ENCODE peak calls at places on chromosomes 2 and 18, in five cellular contexts. Z, N, H, R and L are unnamed samples.

GRCh38 chr2:223563462-223563861 is 38.7 kb downstream of the SCG2 start:
- DNase-seq in Z (peak), N (peak), H (no peak), R (no peak), L (no peak)

GRCh38 chr2:113098532-113098931 is 28.9 kb upstream of the IL1RN start:
- DNase-seq in Z (no peak), N (no peak), H (no peak), R (no peak), L (no peak)

GRCh38 chr2:238946586-238947242 is 98.8 kb downstream of the TWIST2 start:
- DNase-seq in Z (no peak), N (no peak), H (peak), R (no peak), L (no peak)

GRCh38 chr2:170436077-170436943 is 258.4 kb downstream of the MYO3B start:
- DNase-seq in Z (no peak), N (no peak), H (no peak), R (no peak), L (no peak)

GRCh38 chr2:42925742-42926437 is 133.5 kb upstream of the HAAO start:
- DNase-seq in Z (no peak), N (peak), H (no peak), R (no peak), L (no peak)

GRCh38 chr2:193502363-193503035 is 1307.8 kb upstream of the TMEFF2 start:
- DNase-seq in Z (peak), N (no peak), H (peak), R (no peak), L (peak)

GRCh38 chr2:118807668-118808428 is 39.6 kb downstream of the EN1 start:
- DNase-seq in Z (no peak), N (no peak), H (no peak), R (no peak), L (peak)

GRCh38 chr2:32235315-32235714 is 29.4 kb downstream of the NLRC4 start:
- DNase-seq in Z (no peak), N (no peak), H (no peak), R (no peak), L (no peak)

GRCh38 chr2:128468186-128468585 is 149.5 kb upstream of the HS6ST1 start:
- DNase-seq in Z (no peak), N (no peak), H (no peak), R (no peak), L (no peak)

GRCh38 chr18:8106603-8107002 is 502.6 kb upstream of the RAB12 start:
- DNase-seq in Z (no peak), N (no peak), H (no peak), R (no peak), L (no peak)

GRCh38 chr18:58865714-58866113 is 1.0 kb downstream of the ZNF532 start:
- DNase-seq in Z (no peak), N (no peak), H (no peak), R (no peak), L (no peak)

GRCh38 chr2:134148843-134149472 is 104.9 kb upstream of the MGAT5 start:
- DNase-seq in Z (no peak), N (no peak), H (no peak), R (no peak), L (no peak)

GRCh38 chr2:231212329-231212845 is 14.0 kb downstream of the ARMC9 start:
- DNase-seq in Z (no peak), N (no peak), H (no peak), R (no peak), L (no peak)

GRCh38 chr18:22283397-22283796 is 114.0 kb downstream of the GATA6 start:
- DNase-seq in Z (no peak), N (no peak), H (no peak), R (no peak), L (no peak)

GRCh38 chr2:47662547-47662946 is 120.4 kb upstream of the MSH6 start:
- DNase-seq in Z (no peak), N (no peak), H (no peak), R (no peak), L (no peak)

GRCh38 chr2:28626891-28627421 is 124.7 kb upstream of the PPP1CB start:
- DNase-seq in Z (no peak), N (no peak), H (no peak), R (no peak), L (no peak)

GRCh38 chr2:230777681-230778080 is 65.0 kb downstream of the CAB39 start:
- DNase-seq in Z (no peak), N (no peak), H (no peak), R (no peak), L (no peak)

GRCh38 chr2:100235098-100235497 is 87.2 kb downstream of the LONRF2 start:
- DNase-seq in Z (no peak), N (no peak), H (no peak), R (no peak), L (peak)

GRCh38 chr2:144288428-144288827 is 231.5 kb downstream of the ZEB2 start:
- DNase-seq in Z (no peak), N (no peak), H (no peak), R (no peak), L (no peak)

GRCh38 chr18:48922801-48923730 is 27.7 kb downstream of the SMAD7 start:
- DNase-seq in Z (peak), N (no peak), H (no peak), R (no peak), L (peak)

GRCh38 chr2:128319773-128320608 is 1.3 kb upstream of the HS6ST1 start:
- DNase-seq in Z (no peak), N (no peak), H (peak), R (no peak), L (no peak)

GRCh38 chr2:163670929-163671328 is 64.9 kb downstream of the FIGN start:
- DNase-seq in Z (no peak), N (no peak), H (no peak), R (no peak), L (no peak)

GRCh38 chr2:206597716-206598218 is 44.5 kb upstream of the FAM237A start:
- DNase-seq in Z (no peak), N (no peak), H (no peak), R (no peak), L (no peak)

GRCh38 chr18:489244-490023 is 11.1 kb downstream of the COLEC12 start:
- DNase-seq in Z (no peak), N (no peak), H (no peak), R (no peak), L (no peak)

GRCh38 chr18:11470941-11471340 is 138.5 kb upstream of the SLC35G4 start:
- DNase-seq in Z (no peak), N (no peak), H (no peak), R (no peak), L (no peak)
- TF ChIP-seq ATF2 in Z (no peak), N (no peak), H (no peak), R (no peak), L (no peak)

DNA sequence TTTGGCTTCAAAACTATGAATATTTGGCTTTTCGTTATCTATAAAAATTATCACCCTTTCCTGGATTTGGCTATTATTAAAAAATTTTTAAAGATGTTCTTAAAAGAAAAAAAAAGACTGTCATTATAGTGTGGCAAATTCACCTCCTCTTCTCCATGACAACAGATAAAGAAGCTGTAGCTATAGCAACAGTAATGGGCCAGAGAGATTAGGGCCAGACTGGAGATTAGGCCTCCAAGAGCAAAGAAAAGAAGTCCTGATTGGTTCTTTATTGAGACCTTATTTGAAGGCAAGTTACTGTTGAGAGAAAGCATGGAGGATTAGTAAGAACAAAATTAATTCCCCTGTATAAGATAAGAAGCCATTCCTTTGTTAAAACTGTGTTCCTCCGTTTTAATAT is 812.5 kb downstream of the DCC start:
- DNase-seq in Z (no peak), N (no peak), H (no peak), R (no peak), L (no peak)
- TF ChIP-seq ATF2 in Z (no peak), N (no peak), H (no peak), R (no peak), L (no peak)

DNA sequence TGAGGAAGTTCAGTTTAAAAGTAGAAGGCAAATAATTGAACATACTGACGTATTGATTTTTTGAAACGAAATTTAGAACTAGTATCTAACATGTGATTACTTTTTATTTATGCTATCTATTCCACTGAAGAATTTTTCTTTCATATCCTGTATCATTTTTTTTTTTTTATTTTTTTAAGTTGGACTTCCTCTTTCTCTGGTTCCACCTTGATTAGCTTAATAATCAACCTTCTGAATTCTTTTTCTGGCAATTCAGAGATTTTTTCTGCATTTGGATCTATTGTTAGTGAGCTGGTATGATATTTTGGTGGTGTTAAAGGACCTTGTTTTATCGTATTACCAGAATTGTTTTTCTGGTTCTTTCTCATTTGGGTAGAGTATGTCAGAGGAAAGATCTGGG is 411.2 kb downstream of the SOX11 start:
- DNase-seq in Z (no peak), N (no peak), H (no peak), R (no peak), L (no peak)
- TF ChIP-seq ATF2 in Z (no peak), N (no peak), H (no peak), R (no peak), L (no peak)

GRCh38 chr2:138476186-138476585 is 25.4 kb upstream of the SPOPL start:
- DNase-seq in Z (no peak), N (no peak), H (no peak), R (no peak), L (no peak)
- TF ChIP-seq ATF2 in Z (no peak), N (no peak), H (no peak), R (no peak), L (no peak)

DNA sequence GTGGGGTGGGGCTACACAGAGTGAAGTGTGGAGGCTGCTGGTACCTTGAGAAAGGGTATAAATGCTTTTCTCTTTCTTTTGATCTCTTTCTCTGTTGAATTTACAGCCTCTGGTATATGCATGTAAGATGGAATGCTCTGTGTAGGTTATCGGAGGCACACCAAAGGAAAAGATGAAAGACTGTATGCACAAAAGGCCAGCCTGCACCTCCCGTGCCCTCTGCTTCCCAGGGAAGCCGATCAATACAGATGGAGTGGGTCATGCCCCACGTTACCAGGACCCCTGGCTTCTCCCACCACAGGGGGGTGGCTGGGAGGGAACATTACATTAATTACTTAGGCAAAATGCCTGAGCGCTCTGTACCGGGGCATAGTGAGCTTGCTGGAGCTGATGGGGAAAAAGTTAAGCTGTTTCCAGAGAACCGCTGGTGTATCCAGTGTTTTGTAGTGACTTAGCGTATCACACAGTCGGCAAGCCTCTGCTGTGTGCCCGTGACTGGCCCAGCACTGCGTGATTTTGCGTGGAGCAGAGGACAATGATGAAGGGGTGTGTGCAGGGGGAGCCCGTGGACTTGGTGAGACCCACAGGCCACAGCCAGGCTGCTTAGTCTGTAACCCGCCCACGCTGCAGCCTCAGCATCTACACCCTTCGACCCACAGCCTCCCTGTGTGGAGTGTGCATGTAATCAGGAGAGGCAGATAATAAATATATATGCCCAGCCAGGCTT is 8.0 kb downstream of the ALLC start:
- DNase-seq in Z (no peak), N (peak), H (peak), R (no peak), L (no peak)
- TF ChIP-seq ATF2 in Z (no peak), N (no peak), H (no peak), R (no peak), L (no peak)

GRCh38 chr2:20673686-20674308 is 6.9 kb downstream of the GDF7 start:
- DNase-seq in Z (no peak), N (no peak), H (no peak), R (no peak), L (no peak)

GRCh38 chr2:20671036-20671735 is 4.2 kb downstream of the GDF7 start:
- DNase-seq in Z (no peak), N (no peak), H (peak), R (no peak), L (no peak)

GRCh38 chr2:20670315-20671035 is 3.5 kb downstream of the GDF7 start:
- DNase-seq in Z (no peak), N (no peak), H (peak), R (no peak), L (peak)

GRCh38 chr2:20671736-20672080 is 4.8 kb downstream of the GDF7 start:
- DNase-seq in Z (no peak), N (no peak), H (no peak), R (no peak), L (no peak)

DNA sequence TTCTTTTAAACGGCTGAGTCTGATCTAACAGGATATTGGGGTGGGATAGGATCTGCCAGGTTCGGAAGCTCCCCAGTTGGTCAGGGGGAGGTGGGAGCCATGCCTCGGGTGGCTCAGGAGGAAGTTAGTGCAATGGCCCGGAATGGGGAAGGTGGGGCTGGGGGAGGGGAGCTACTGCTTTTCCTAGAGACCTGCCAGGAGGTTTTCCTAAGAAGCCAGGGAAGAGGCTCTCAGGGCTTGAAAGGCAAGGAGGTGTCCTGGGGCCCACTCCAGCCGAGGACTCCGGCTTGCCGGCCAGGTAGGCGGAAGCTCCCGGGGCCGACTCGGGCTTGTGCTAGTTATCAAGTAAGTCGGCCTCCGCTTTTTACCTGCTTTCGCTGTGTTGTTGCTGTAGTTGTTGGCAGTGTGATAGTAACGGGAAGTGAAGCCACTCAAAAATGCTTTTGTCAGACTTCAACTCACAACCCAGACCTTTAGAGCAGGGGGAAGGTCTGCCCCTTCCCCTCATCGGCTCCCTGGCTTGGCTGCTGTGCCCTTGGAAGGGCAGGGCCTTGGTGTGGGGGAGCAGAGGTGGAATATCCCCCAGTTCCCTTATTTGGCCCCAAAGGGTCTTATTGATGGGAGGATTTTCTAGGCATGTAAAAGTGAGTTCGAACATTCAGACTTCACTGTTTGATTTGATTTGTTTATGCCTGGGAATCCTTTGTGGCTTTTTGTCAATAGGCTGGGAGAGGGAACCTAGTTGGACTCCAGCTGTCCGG is 5.4 kb downstream of the GDF7 start:
- DNase-seq in Z (no peak), N (no peak), H (peak), R (no peak), L (peak)
- TF ChIP-seq ATF2 in Z (no peak), N (no peak), H (no peak), R (no peak), L (no peak)

DNA sequence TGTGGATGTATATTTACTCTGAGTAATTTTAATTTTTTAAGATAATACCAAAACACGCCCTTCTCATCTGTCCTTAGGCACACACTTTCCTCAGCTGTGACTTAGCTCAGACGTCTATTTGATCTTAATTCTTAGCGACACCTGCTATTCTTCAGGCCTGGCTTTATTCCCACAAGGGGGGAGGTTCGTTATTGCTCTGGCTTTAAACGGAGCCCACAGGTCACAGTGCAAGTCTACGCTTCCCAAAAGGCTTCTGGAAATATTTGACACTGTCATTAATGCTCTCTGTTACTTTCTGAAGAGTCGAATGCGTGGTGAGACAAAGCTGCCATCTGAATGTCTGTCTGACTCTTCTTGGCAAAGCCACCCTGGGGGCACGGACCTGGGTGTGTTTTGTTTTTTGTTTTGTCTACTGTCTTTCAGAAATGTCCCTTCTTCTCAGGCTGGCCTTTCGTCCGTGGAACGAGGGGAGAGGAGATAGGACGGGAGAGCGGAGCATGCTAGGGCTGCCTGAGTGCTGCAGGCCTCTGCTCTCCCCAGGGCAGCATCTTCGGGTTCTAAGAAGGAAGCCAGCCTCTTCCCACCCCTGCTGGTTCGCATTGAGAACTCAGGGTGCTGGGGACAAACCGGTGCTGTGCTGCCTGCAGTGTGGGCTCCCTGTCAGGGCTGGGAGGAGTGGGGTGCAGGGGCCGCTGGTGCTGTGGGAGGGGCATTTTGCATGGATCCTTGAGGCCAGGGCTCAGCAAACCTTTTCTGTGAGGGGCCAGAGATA is 61.9 kb downstream of the ASAP2 start:
- DNase-seq in Z (no peak), N (no peak), H (no peak), R (no peak), L (no peak)
- TF ChIP-seq ATF2 in Z (no peak), N (no peak), H (no peak), R (no peak), L (no peak)

GRCh38 chr2:24912523-24912922 is 7.5 kb downstream of the ADCY3 start:
- DNase-seq in Z (no peak), N (no peak), H (no peak), R (no peak), L (no peak)

GRCh38 chr2:24914713-24915112 is 5.3 kb downstream of the ADCY3 start:
- DNase-seq in Z (no peak), N (no peak), H (no peak), R (no peak), L (no peak)

GRCh38 chr2:24915796-24916195 is 4.2 kb downstream of the ADCY3 start:
- DNase-seq in Z (no peak), N (no peak), H (no peak), R (no peak), L (no peak)

GRCh38 chr2:24912986-24913385 is 7.1 kb downstream of the ADCY3 start:
- DNase-seq in Z (no peak), N (no peak), H (no peak), R (no peak), L (peak)

DNA sequence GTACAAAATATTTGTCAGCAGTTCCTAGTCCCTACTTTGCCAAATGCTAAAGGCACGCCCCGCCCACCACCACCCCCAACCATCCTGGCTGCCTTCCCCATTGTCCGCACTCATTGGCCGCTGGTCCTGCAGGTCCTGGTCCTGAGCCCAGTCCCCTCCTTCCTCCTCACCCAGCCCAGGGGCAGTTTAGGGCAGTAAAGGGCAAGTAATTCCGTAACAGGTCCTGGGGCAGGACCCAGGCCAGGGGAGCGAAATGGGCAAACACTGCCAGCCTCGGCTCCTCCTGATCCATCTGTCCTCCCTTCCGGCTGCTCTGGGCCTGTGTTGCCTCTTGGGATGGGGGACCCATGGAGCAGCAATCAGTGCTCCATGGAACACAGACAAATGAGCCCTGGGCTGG is 6.1 kb downstream of the ADCY3 start:
- DNase-seq in Z (no peak), N (no peak), H (no peak), R (no peak), L (peak)
- TF ChIP-seq ATF2 in Z (no peak), N (no peak), H (no peak), R (no peak), L (no peak)